ENCODE peak calls at places on chromosomes 7 and 10, in six cellular contexts. Z, R, V, Q, E and H are unnamed samples.
A peak's percentile ranks its signal among the peaks of the same experiment; 100 is the strongest.

GRCh38 chr10:110746969-110747608 is 103.0 kb downstream of the RBM20 start:
- ATAC-seq in R (peak; percentile 52), Q (no peak), E (no peak), V (no peak), Z (no peak), H (no peak)

GRCh38 chr10:102285134-102285533 is 39.8 kb downstream of the GBF1 start:
- ATAC-seq in V (peak; percentile 74), Q (no peak), Z (no peak), E (no peak), R (no peak), H (no peak)

GRCh38 chr7:1536768-1537630 is 6.5 kb downstream of the MAFK start:
- ATAC-seq in E (peak; percentile 91), Z (peak; percentile 85), V (peak; percentile 67), R (no peak), Q (peak; percentile 49), H (peak; percentile 89)

GRCh38 chr10:31698169-31698890 is 230.3 kb downstream of the ARHGAP12 start:
- ATAC-seq in V (no peak), R (no peak), E (no peak), Z (no peak), Q (no peak), H (peak; percentile 79)

GRCh38 chr10:132204781-132205473 is 18.2 kb downstream of the DPYSL4 start:
- ATAC-seq in V (peak; percentile 79), R (no peak), Q (no peak), E (no peak), Z (peak; percentile 73), H (no peak)

GRCh38 chr10:27526242-27526641 is 22.1 kb downstream of the RAB18 start:
- ATAC-seq in Q (no peak), E (no peak), R (no peak), V (peak; percentile 70), Z (no peak), H (no peak)

GRCh38 chr7:135933509-135934188 is 43.5 kb downstream of the MTPN start:
- ATAC-seq in E (no peak), V (peak; percentile 56), R (peak; percentile 22), Q (no peak), Z (no peak), H (no peak)

GRCh38 chr10:32253300-32253699 is 93.7 kb downstream of the EPC1 start:
- ATAC-seq in R (peak; percentile 21), Q (peak; percentile 76), E (no peak), Z (peak; percentile 34), V (peak; percentile 95), H (no peak)

GRCh38 chr7:81664304-81664703 is 105.5 kb downstream of the HGF start:
- ATAC-seq in R (no peak), V (no peak), Z (no peak), Q (no peak), E (no peak), H (no peak)

GRCh38 chr10:10922062-10922461 is 95.6 kb upstream of the CELF2 start:
- ATAC-seq in Z (no peak), Q (no peak), V (no peak), E (no peak), R (no peak), H (no peak)
- TF ChIP-seq EP300 in Z (no peak), Q (no peak), V (no peak), E (no peak), R (no peak), H (no peak)

DNA sequence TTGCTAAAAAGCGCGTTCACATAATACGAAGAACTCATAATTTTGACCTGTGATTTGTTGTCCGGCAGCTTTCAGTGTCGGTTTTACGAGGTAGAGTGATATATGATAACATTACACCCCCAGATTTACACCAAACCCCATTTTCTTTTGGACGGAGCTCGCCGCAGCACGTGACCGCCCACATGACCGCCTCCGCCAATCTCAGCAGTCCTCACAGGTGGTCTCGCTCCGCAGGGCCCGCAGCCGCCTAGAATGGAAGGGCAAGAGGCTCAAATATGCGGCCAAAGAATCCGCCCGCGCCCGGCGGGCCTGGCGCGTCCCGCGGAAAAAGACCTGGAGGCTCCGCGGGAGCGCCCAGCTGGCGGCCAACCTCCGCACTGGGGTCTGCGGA is at the start of gene HOXA7:
- ATAC-seq in E (no peak), Z (no peak), R (no peak), V (no peak), Q (peak; percentile 35), H (peak; percentile 29)
- TF ChIP-seq POLR2A in E (no peak), Z (no peak), R (no peak), V (no peak), Q (no peak), H (no peak)

GRCh38 chr7:157540606-157541294 is 203.9 kb downstream of the DNAJB6 start:
- ATAC-seq in Z (no peak), V (no peak), E (no peak), Q (no peak), R (no peak), H (no peak)
- H3K9me3 ChIP-seq in Z (no peaks in the 10 kb centered on the region), V (no peaks in the 10 kb centered on the region), E (no peaks in the 10 kb centered on the region), Q (no peaks in the 10 kb centered on the region), R (no peaks in the 10 kb centered on the region), H (no peaks in the 10 kb centered on the region)

GRCh38 chr7:9835204-9835603 is 1138.5 kb upstream of the PHF14 start:
- ATAC-seq in R (no peak), E (no peak), V (no peak), Z (no peak), Q (no peak), H (no peak)
- TF ChIP-seq EP300 in R (no peak), E (no peak), V (no peak), Z (no peak), Q (no peak), H (no peak)